ENCODE peak calls at places on chromosomes 1 and 21, in ten cellular contexts. M, G, O, C, L, Q, I, N, W and S are unnamed samples.

GRCh38 chr1:42178249-42178648 is 13.7 kb upstream of the GUCA2A start:
- DNase-seq in M (no peak), G (no peak), O (no peak), C (no peak), L (no peak), Q (no peak), I (no peak), N (no peak), W (peak; percentile 70), S (no peak)

GRCh38 chr21:46550511-46550941 is 54.4 kb downstream of the S100B start:
- DNase-seq in M (no peak), G (no peak), O (no peak), C (no peak), L (no peak), Q (no peak), I (no peak), N (no peak), W (no peak), S (no peak)

GRCh38 chr1:101438359-101438758 is 201.5 kb downstream of the S1PR1 start:
- DNase-seq in M (no peak), G (no peak), O (no peak), C (no peak), L (no peak), Q (no peak), I (no peak), N (no peak), W (peak; percentile 3), S (no peak)

GRCh38 chr1:151680391-151680790 is 36.2 kb downstream of the CELF3 start:
- DNase-seq in M (no peak), G (no peak), O (peak; percentile 26), C (no peak), L (no peak), Q (no peak), I (peak; percentile 26), N (no peak), W (no peak), S (no peak)

GRCh38 chr1:204320413-204320812 is 39.3 kb downstream of the PLEKHA6 start:
- DNase-seq in M (no peak), G (no peak), O (peak; percentile 93), C (peak; percentile 69), L (peak; percentile 40), Q (no peak), I (no peak), N (no peak), W (peak; percentile 88), S (no peak)

GRCh38 chr1:180229483-180230415 is at the start of gene LHX4:
- DNase-seq in M (no peak), G (peak; percentile 61), O (no peak), C (no peak), L (no peak), Q (peak; percentile 89), I (peak; percentile 85), N (no peak), W (no peak), S (no peak)

GRCh38 chr1:108561145-108561458 is 1.2 kb downstream of the EEIG2 start:
- DNase-seq in M (no peak), G (no peak), O (no peak), C (no peak), L (no peak), Q (no peak), I (peak; percentile 69), N (no peak), W (no peak), S (no peak)

GRCh38 chr21:17679002-17679600 is 66.4 kb upstream of the BTG3 start:
- DNase-seq in M (no peak), G (no peak), O (peak; percentile 78), C (peak; percentile 54), L (peak; percentile 75), Q (peak; percentile 56), I (peak; percentile 14), N (no peak), W (peak; percentile 82), S (peak; percentile 58)

GRCh38 chr1:30877205-30877912 is 31.2 kb downstream of the SDC3 start:
- DNase-seq in M (peak; percentile 53), G (peak; percentile 85), O (peak; percentile 36), C (peak; percentile 56), L (peak; percentile 64), Q (no peak), I (no peak), N (peak; percentile 92), W (peak; percentile 95), S (no peak)

GRCh38 chr1:104706631-104707147 is 957.0 kb downstream of the AMY1C start:
- DNase-seq in M (no peak), G (no peak), O (no peak), C (no peak), L (no peak), Q (no peak), I (peak; percentile 2), N (no peak), W (peak; percentile 1), S (no peak)

GRCh38 chr1:200506471-200506870 is 96.6 kb upstream of the ZNF281 start:
- DNase-seq in M (no peak), G (no peak), O (no peak), C (no peak), L (no peak), Q (no peak), I (no peak), N (peak; percentile 46), W (no peak), S (no peak)
- TF ChIP-seq CTCF in M (no peak), G (no peak), O (no peak), C (no peak), L (no peak), Q (no peak), I (no peak), N (no peak), W (no peak), S (no peak)

GRCh38 chr21:16070207-16070651 is 340.4 kb downstream of the USP25 start:
- DNase-seq in M (no peak), G (no peak), O (peak; percentile 22), C (no peak), L (peak; percentile 28), Q (peak; percentile 68), I (no peak), N (no peak), W (peak; percentile 54), S (no peak)
- TF ChIP-seq CTCF in M (no peak), G (no peak), O (peak; percentile 67), C (peak; percentile 44), L (peak; percentile 19), Q (peak; percentile 21), I (no peak), N (no peak), W (peak; percentile 46), S (peak; percentile 61)

GRCh38 chr1:23084880-23085279 is 65.6 kb downstream of the KDM1A start:
- DNase-seq in M (no peak), G (no peak), O (no peak), C (no peak), L (no peak), Q (no peak), I (no peak), N (no peak), W (no peak), S (no peak)

GRCh38 chr1:23080885-23081284 is 61.6 kb downstream of the KDM1A start:
- DNase-seq in M (no peak), G (no peak), O (no peak), C (no peak), L (no peak), Q (no peak), I (no peak), N (no peak), W (no peak), S (no peak)

GRCh38 chr1:23083714-23084480 is 64.6 kb downstream of the KDM1A start:
- DNase-seq in M (no peak), G (no peak), O (no peak), C (no peak), L (no peak), Q (no peak), I (no peak), N (no peak), W (peak; percentile 41), S (no peak)

GRCh38 chr1:23079025-23079424 is 59.8 kb downstream of the KDM1A start:
- DNase-seq in M (no peak), G (no peak), O (no peak), C (no peak), L (no peak), Q (no peak), I (no peak), N (no peak), W (no peak), S (no peak)

GRCh38 chr1:23081376-23081775 is 62.1 kb downstream of the KDM1A start:
- DNase-seq in M (no peak), G (no peak), O (no peak), C (no peak), L (no peak), Q (no peak), I (peak; percentile 22), N (no peak), W (no peak), S (no peak)
- TF ChIP-seq CTCF in M (no peak), G (no peak), O (peak; percentile 46), C (no peak), L (peak; percentile 24), Q (peak; percentile 28), I (no peak), N (peak; percentile 12), W (peak; percentile 32), S (peak; percentile 43)

GRCh38 chr1:7218210-7218832 is 433.1 kb downstream of the CAMTA1 start:
- DNase-seq in M (no peak), G (no peak), O (peak; percentile 19), C (no peak), L (peak; percentile 54), Q (peak; percentile 67), I (peak; percentile 43), N (no peak), W (peak; percentile 44), S (peak; percentile 24)
- TF ChIP-seq CTCF in M (peak; percentile 59), G (peak; percentile 61), O (peak; percentile 88), C (peak; percentile 71), L (peak; percentile 72), Q (peak; percentile 67), I (peak; percentile 58), N (peak; percentile 56), W (peak; percentile 56), S (peak; percentile 68)

DNA sequence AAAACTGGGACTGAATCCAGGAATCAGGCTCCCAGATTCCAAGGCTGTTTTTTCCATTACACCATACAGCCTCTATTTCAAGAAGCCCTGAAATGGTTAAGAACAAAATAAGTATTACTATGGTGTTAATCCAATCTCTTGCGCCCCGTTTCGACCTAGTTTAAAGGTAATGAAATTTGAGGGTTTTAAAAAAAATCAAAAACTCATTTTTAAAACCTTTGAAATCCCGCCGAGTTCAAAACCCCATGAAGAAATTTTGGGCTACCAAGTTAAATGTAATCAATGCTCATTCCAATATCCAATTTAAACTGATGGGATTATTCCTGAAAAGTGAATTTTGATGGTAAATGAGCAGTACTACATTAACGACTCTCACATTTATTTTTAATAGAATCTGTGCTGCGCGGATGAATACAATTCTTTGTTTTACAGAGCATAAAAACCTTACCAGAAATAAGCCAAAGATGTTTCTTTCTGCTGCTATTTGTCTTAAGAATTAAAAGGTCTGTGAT is 767 bp upstream of the EGLN1 start:
- DNase-seq in M (no peak), G (no peak), O (no peak), C (no peak), L (no peak), Q (no peak), I (no peak), N (no peak), W (no peak), S (no peak)
- TF ChIP-seq CTCF in M (no peak), G (no peak), O (no peak), C (no peak), L (no peak), Q (no peak), I (no peak), N (no peak), W (no peak), S (no peak)